ENCODE peak calls at places on chromosome 3, in ten cellular contexts. N is CD4-positive, CD25-positive, alpha-beta regulatory T cell; U is activated CD8-positive, alpha-beta memory T cell treated with anti-CD3 and anti-CD28 coated beads, Interleukin-2, amount 50 U/mL, for 4 hours; V is activated T-helper 1 cell treated with Interleukin-2 at 50 U/mL for 16 hours; H is H7; G is cardiac muscle cell; O is iPS-NIHi11; X is right cardiac atrium; I is HL-60; D is epithelial cell of proximal tubule. T is an unnamed sample.

GRCh38 chr3:12929801-12930200 is 88.4 kb upstream of the RPL32 start:
- DNase-seq in N (no peak), U (no peak), V (no peak), H (no peak), G (no peak), O (no peak), X (no peak), I (no peak), D (no peak), T (no peak)

GRCh38 chr3:184485256-184485655 is 76.3 kb upstream of the EPHB3 start:
- DNase-seq in N (no peak), U (no peak), V (no peak), H (no peak), G (no peak), O (no peak), X (no peak), I (no peak), D (no peak), T (no peak)

GRCh38 chr3:13352621-13353131 is 67.4 kb downstream of the NUP210 start:
- DNase-seq in N (no peak), U (peak), V (no peak), H (no peak), G (peak), O (no peak), X (peak), I (peak), D (no peak), T (no peak)

GRCh38 chr3:184260571-184261269 is 633 bp downstream of the CAMK2N2 start:
- DNase-seq in N (no peak), U (no peak), V (no peak), H (peak), G (no peak), O (peak), X (no peak), I (no peak), D (no peak), T (no peak)

GRCh38 chr3:123781571-123782275 is 102.4 kb downstream of the MYLK start:
- DNase-seq in N (no peak), U (no peak), V (no peak), H (no peak), G (no peak), O (no peak), X (no peak), I (no peak), D (no peak), T (no peak)

GRCh38 chr3:149527531-149528343 is 53.2 kb downstream of the TM4SF4 start:
- DNase-seq in N (no peak), U (no peak), V (no peak), H (peak), G (peak), O (no peak), X (no peak), I (no peak), D (no peak), T (no peak)

GRCh38 chr3:8482960-8483665 is 18.5 kb upstream of the LMCD1 start:
- DNase-seq in N (no peak), U (no peak), V (no peak), H (no peak), G (peak), O (no peak), X (peak), I (no peak), D (peak), T (peak)

GRCh38 chr3:47047673-47048072 is 68.2 kb downstream of the NBEAL2 start:
- DNase-seq in N (no peak), U (no peak), V (no peak), H (no peak), G (peak), O (no peak), X (no peak), I (no peak), D (no peak), T (no peak)